ENCODE peak calls at places on chromosome X, in ten cellular contexts. D is A673, A is brain microvascular endothelial cell, N is uterus, C is tibial nerve, O is esophagus muscularis mucosa, T is pancreas, L is hepatocyte, J is heart left ventricle, G is ovary. B is an unnamed sample. For H3K36me3, the result is how much of the 10 kb centered on the place peaks cover.

GRCh38 chrX:119736206-119736764 is 22.1 kb upstream of the SOWAHD start:
- DNase-seq in D (no peak), A (no peak), N (no peak), C (no peak), O (no peak), T (no peak), L (no peak), J (no peak), G (no peak), B (no peak)

GRCh38 chrX:24019448-24019847 is 7.5 kb downstream of the KLHL15 start:
- DNase-seq in D (no peak), A (no peak), N (no peak), C (no peak), O (no peak), T (no peak), L (no peak), J (no peak), G (no peak), B (no peak)

GRCh38 chrX:68196939-68197791 is 236.1 kb downstream of the OPHN1 start:
- DNase-seq in D (peak), A (peak), N (peak), C (no peak), O (no peak), T (peak), L (peak), J (no peak), G (no peak), B (no peak)

GRCh38 chrX:50971390-50971789 is 60.9 kb downstream of the BMP15 start:
- DNase-seq in D (no peak), A (no peak), N (no peak), C (no peak), O (no peak), T (no peak), L (no peak), J (no peak), G (no peak), B (no peak)

GRCh38 chrX:45850775-45851433 is 650.2 kb upstream of the DIPK2B start:
- DNase-seq in D (peak), A (peak), N (peak), C (no peak), O (no peak), T (peak), L (peak), J (peak), G (peak), B (no peak)

GRCh38 chrX:49166914-49167739 is 4.6 kb downstream of the MAGIX start:
- DNase-seq in D (no peak), A (peak), N (peak), C (peak), O (no peak), T (no peak), L (peak), J (peak), G (peak), B (peak)

GRCh38 chrX:20333672-20334071 is 67.0 kb upstream of the RPS6KA3 start:
- DNase-seq in D (no peak), A (no peak), N (no peak), C (no peak), O (no peak), T (no peak), L (no peak), J (no peak), G (no peak), B (no peak)

GRCh38 chrX:71052721-71053120 is 15.4 kb downstream of the SNX12 start:
- DNase-seq in D (no peak), A (no peak), N (no peak), C (no peak), O (no peak), T (no peak), L (no peak), J (no peak), G (no peak), B (no peak)

GRCh38 chrX:7263961-7264360 is 116.0 kb upstream of the PUDP start:
- DNase-seq in D (no peak), A (no peak), N (no peak), C (no peak), O (no peak), T (no peak), L (no peak), J (no peak), G (no peak), B (no peak)

GRCh38 chrX:37701588-37701987 is 16.0 kb downstream of the XK start:
- DNase-seq in D (no peak), A (no peak), N (no peak), C (no peak), O (no peak), T (no peak), L (no peak), J (no peak), G (no peak), B (no peak)

GRCh38 chrX:2500681-2501151 is at the start of the genes DHRSX and ZBED1:
- DNase-seq in D (peak), A (no peak), N (no peak), C (no peak), O (no peak), T (no peak), L (peak), J (peak), G (peak), B (no peak)

GRCh38 chrX:6175914-6176313 is 52.8 kb downstream of the NLGN4X start:
- DNase-seq in D (no peak), A (no peak), N (no peak), C (no peak), O (no peak), T (no peak), L (no peak), J (no peak), G (no peak), B (no peak)
- H3K36me3 ChIP-seq in D (under half), A (under half), N (under half), C (under half), O (under half), T (under half), L (under half), J (under half), G (under half), B (under half)

GRCh38 chrX:106612403-106612789 is 618 bp downstream of the RADX start:
- DNase-seq in D (no peak), A (no peak), N (no peak), C (no peak), O (no peak), T (no peak), L (peak), J (no peak), G (no peak), B (no peak)
- TF ChIP-seq CTCF in D (no peak), A (no peak), N (no peak), C (no peak), O (no peak), T (no peak), L (no peak), J (no peak), G (no peak), B (no peak)

GRCh38 chrX:154918060-154918483 is 31.9 kb downstream of the F8A1 start:
- DNase-seq in D (peak), A (peak), N (peak), C (peak), O (no peak), T (peak), L (peak), J (peak), G (peak), B (no peak)
- H3K4me3 ChIP-seq in D (no peak), A (peak), N (no peak), C (no peak), O (peak), T (no peak), L (no peak), J (no peak), G (no peak), B (peak)

DNA sequence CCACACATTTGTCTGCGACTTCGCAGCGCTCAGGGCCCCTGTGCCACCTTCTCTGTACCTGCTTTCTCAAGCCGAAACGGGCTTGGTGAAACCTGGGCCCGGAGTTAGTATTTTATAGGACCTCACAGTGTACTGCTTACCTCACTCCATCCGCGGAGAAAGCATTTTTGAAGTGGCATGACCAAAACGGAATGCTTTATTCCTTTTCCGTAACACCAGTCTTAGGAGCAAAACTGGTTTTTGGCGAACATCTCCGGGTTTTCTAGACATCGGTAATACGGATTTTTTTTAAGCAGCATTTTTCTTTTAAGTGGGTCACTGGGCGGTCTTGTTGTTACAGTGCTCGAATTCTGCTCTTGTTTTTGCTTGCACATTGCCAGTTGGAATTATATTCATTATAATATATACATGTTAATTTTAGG is 3.6 kb downstream of the ZIC3 start:
- DNase-seq in D (no peak), A (no peak), N (no peak), C (no peak), O (no peak), T (no peak), L (no peak), J (no peak), G (no peak), B (no peak)
- H3K36me3 ChIP-seq in D (under half), A (under half), N (under half), C (under half), O (under half), T (under half), L (under half), J (under half), G (under half), B (under half)

B was measured in ascending aorta.